ENCODE peak calls at places on chromosomes 11 and 22, in four cellular contexts. K is HEK293T, S is kidney epithelial cell, A is RCC 7860. F is an unnamed sample.

GRCh38 chr11:57639321-57640067 is 10.2 kb downstream of the YPEL4 start:
- DNase-seq in K (no peak), S (no peak), A (no peak), F (no peak)

GRCh38 chr11:18321622-18321990 is 334 bp downstream of the HPS5 start:
- DNase-seq in K (peak; percentile 15), S (no peak), A (no peak), F (no peak)

GRCh38 chr11:95698939-95699562 is 90.5 kb downstream of the FAM76B start:
- DNase-seq in K (no peak), S (no peak), A (no peak), F (peak; percentile 12)

GRCh38 chr11:1022411-1022810 is 14.1 kb downstream of the MUC6 start:
- DNase-seq in K (no peak), S (no peak), A (no peak), F (no peak)

GRCh38 chr22:47627561-47628253 is 865.3 kb downstream of the TBC1D22A start:
- DNase-seq in K (no peak), S (no peak), A (no peak), F (no peak)

GRCh38 chr22:43365715-43366440 is 22.7 kb upstream of the SCUBE1 start:
- DNase-seq in K (no peak), S (no peak), A (no peak), F (no peak)

GRCh38 chr11:8775341-8776133 is 92.9 kb downstream of the RPL27A start:
- DNase-seq in K (no peak), S (no peak), A (no peak), F (no peak)

GRCh38 chr11:34915136-34916013 is 804 bp downstream of the APIP start:
- DNase-seq in K (peak; percentile 6), S (no peak), A (no peak), F (no peak)

GRCh38 chr11:3855808-3856491 is 486 bp downstream of the STIM1 start:
- DNase-seq in K (no peak), S (no peak), A (peak; percentile 28), F (peak; percentile 24)